ENCODE peak calls at places on chromosomes 5 and 9, in four cellular contexts. One of them, this sample, is unnamed.

GRCh38 chr5:80754900-80755299 is 100.1 kb upstream of the DHFR start:
- DNase-seq in ecto neural progenitor cell: peak
- DNase-seq in GM12892: no peak
- DNase-seq in NCI-H446 treated with DMSO at 0.1 percent for 48 hours: no peak
- DNase-seq in this sample: no peak

GRCh38 chr5:173328896-173329369 is 719 bp upstream of the STC2 start:
- DNase-seq in NCI-H446 treated with DMSO at 0.1 percent for 48 hours: no peak
- DNase-seq in GM12892: no peak
- DNase-seq in ecto neural progenitor cell: peak
- DNase-seq in this sample: peak

GRCh38 chr5:94157704-94158608 is 416.6 kb upstream of the POU5F2 start:
- DNase-seq in ecto neural progenitor cell: no peak
- DNase-seq in NCI-H446 treated with DMSO at 0.1 percent for 48 hours: no peak
- DNase-seq in GM12892: no peak
- DNase-seq in this sample: no peak

GRCh38 chr9:106284300-106284699 is 578.7 kb upstream of the ZNF462 start:
- DNase-seq in GM12892: no peak
- DNase-seq in ecto neural progenitor cell: no peak
- DNase-seq in NCI-H446 treated with DMSO at 0.1 percent for 48 hours: no peak
- DNase-seq in this sample: no peak

GRCh38 chr9:99819123-99819483 is 2.6 kb upstream of the NR4A3 start:
- DNase-seq in GM12892: no peak
- DNase-seq in ecto neural progenitor cell: no peak
- DNase-seq in NCI-H446 treated with DMSO at 0.1 percent for 48 hours: no peak
- DNase-seq in this sample: no peak

GRCh38 chr5:37662362-37662761 is 177.5 kb downstream of the GDNF start:
- DNase-seq in NCI-H446 treated with DMSO at 0.1 percent for 48 hours: no peak
- DNase-seq in GM12892: no peak
- DNase-seq in ecto neural progenitor cell: no peak
- DNase-seq in this sample: no peak

GRCh38 chr9:4108708-4109444 is 191.0 kb downstream of the GLIS3 start:
- DNase-seq in ecto neural progenitor cell: no peak
- DNase-seq in GM12892: no peak
- DNase-seq in NCI-H446 treated with DMSO at 0.1 percent for 48 hours: no peak
- DNase-seq in this sample: no peak

GRCh38 chr9:131627326-131627845 is 82.1 kb downstream of the PRRT1B start:
- DNase-seq in ecto neural progenitor cell: no peak
- DNase-seq in NCI-H446 treated with DMSO at 0.1 percent for 48 hours: no peak
- DNase-seq in GM12892: no peak
- DNase-seq in this sample: no peak

GRCh38 chr9:96232539-96233241 is 69.3 kb downstream of the HSD17B3 start:
- DNase-seq in GM12892: no peak
- DNase-seq in ecto neural progenitor cell: peak
- DNase-seq in NCI-H446 treated with DMSO at 0.1 percent for 48 hours: peak
- DNase-seq in this sample: peak

GRCh38 chr9:134040831-134041648 is 15.8 kb downstream of the BRD3OS start:
- DNase-seq in GM12892: no peak
- DNase-seq in ecto neural progenitor cell: no peak
- DNase-seq in NCI-H446 treated with DMSO at 0.1 percent for 48 hours: no peak
- DNase-seq in this sample: no peak

GRCh38 chr9:127567119-127567897 is 44.8 kb upstream of the STXBP1 start:
- DNase-seq in GM12892: no peak
- DNase-seq in NCI-H446 treated with DMSO at 0.1 percent for 48 hours: no peak
- DNase-seq in ecto neural progenitor cell: no peak
- DNase-seq in this sample: peak

GRCh38 chr5:71891856-71892255 is 172.8 kb downstream of the CARTPT start:
- DNase-seq in GM12892: no peak
- DNase-seq in NCI-H446 treated with DMSO at 0.1 percent for 48 hours: no peak
- DNase-seq in ecto neural progenitor cell: no peak
- DNase-seq in this sample: peak

GRCh38 chr5:89615839-89616518 is 733.0 kb upstream of the MEF2C start:
- DNase-seq in ecto neural progenitor cell: no peak
- DNase-seq in GM12892: no peak
- DNase-seq in NCI-H446 treated with DMSO at 0.1 percent for 48 hours: no peak
- DNase-seq in this sample: no peak

GRCh38 chr5:130520211-130520610 is 615.9 kb downstream of the CHSY3 start:
- DNase-seq in ecto neural progenitor cell: no peak
- DNase-seq in NCI-H446 treated with DMSO at 0.1 percent for 48 hours: no peak
- DNase-seq in GM12892: no peak
- DNase-seq in this sample: no peak

GRCh38 chr9:131436865-131437271 is 43.0 kb downstream of the PRRC2B start:
- DNase-seq in GM12892: no peak
- DNase-seq in ecto neural progenitor cell: no peak
- DNase-seq in NCI-H446 treated with DMSO at 0.1 percent for 48 hours: no peak
- DNase-seq in this sample: no peak

GRCh38 chr9:85112933-85113418 is 443.4 kb downstream of the NTRK2 start:
- DNase-seq in NCI-H446 treated with DMSO at 0.1 percent for 48 hours: no peak
- DNase-seq in ecto neural progenitor cell: no peak
- DNase-seq in GM12892: no peak
- DNase-seq in this sample: no peak

GRCh38 chr9:93962041-93962440 is 6.9 kb upstream of the BARX1 start:
- DNase-seq in GM12892: no peak
- DNase-seq in NCI-H446 treated with DMSO at 0.1 percent for 48 hours: no peak
- DNase-seq in ecto neural progenitor cell: no peak
- DNase-seq in this sample: no peak

GRCh38 chr9:22913026-22913425 is 466.4 kb downstream of the DMRTA1 start:
- DNase-seq in GM12892: no peak
- DNase-seq in ecto neural progenitor cell: no peak
- DNase-seq in NCI-H446 treated with DMSO at 0.1 percent for 48 hours: no peak
- DNase-seq in this sample: no peak

GRCh38 chr5:144318011-144318410 is 147.3 kb downstream of the KCTD16 start:
- DNase-seq in NCI-H446 treated with DMSO at 0.1 percent for 48 hours: no peak
- DNase-seq in GM12892: no peak
- DNase-seq in ecto neural progenitor cell: no peak
- DNase-seq in this sample: no peak

GRCh38 chr5:123438902-123439301 is 15.7 kb upstream of the CEP120 start:
- DNase-seq in ecto neural progenitor cell: no peak
- DNase-seq in NCI-H446 treated with DMSO at 0.1 percent for 48 hours: no peak
- DNase-seq in GM12892: no peak
- DNase-seq in this sample: no peak

This sample was measured in MG63.